ENCODE peak calls at places on chromosomes 11 and 22, in five cellular contexts. One of them, this sample, is unnamed.

GRCh38 chr11:15159085-15159484 is 44.4 kb downstream of the INSC start:
- DNase-seq in GM12878: no peak
- DNase-seq in K562: peak
- DNase-seq in H1: no peak
- DNase-seq in HepG2: no peak
- DNase-seq in this sample: peak

GRCh38 chr11:123548774-123549173 is 105.7 kb downstream of the SCN3B start:
- DNase-seq in GM12878: no peak
- DNase-seq in K562: no peak
- DNase-seq in H1: no peak
- DNase-seq in HepG2: no peak
- DNase-seq in this sample: no peak

GRCh38 chr22:28750471-28750881 is 8.6 kb downstream of the HSCB start:
- DNase-seq in GM12878: no peak
- DNase-seq in K562: no peak
- DNase-seq in H1: no peak
- DNase-seq in HepG2: no peak
- DNase-seq in this sample: no peak

GRCh38 chr11:13784441-13784840 is 116.0 kb downstream of the FAR1 start:
- DNase-seq in GM12878: no peak
- DNase-seq in K562: no peak
- DNase-seq in H1: no peak
- DNase-seq in HepG2: no peak
- DNase-seq in this sample: no peak

GRCh38 chr22:40714514-40714966 is 35.3 kb downstream of the MCHR1 start:
- DNase-seq in GM12878: no peak
- DNase-seq in K562: no peak
- DNase-seq in H1: no peak
- DNase-seq in HepG2: peak
- DNase-seq in this sample: no peak

GRCh38 chr11:86449993-86450629 is 75.4 kb downstream of the CCDC81 start:
- DNase-seq in GM12878: no peak
- DNase-seq in K562: no peak
- DNase-seq in H1: no peak
- DNase-seq in HepG2: no peak
- DNase-seq in this sample: no peak

GRCh38 chr11:117678651-117679407 is 118.2 kb downstream of the DSCAML1 start:
- DNase-seq in GM12878: no peak
- DNase-seq in K562: no peak
- DNase-seq in H1: no peak
- DNase-seq in HepG2: no peak
- DNase-seq in this sample: no peak

GRCh38 chr11:726278-726915 is 20.4 kb downstream of the EPS8L2 start:
- DNase-seq in GM12878: no peak
- DNase-seq in K562: peak
- DNase-seq in H1: no peak
- DNase-seq in HepG2: no peak
- DNase-seq in this sample: no peak

GRCh38 chr11:33492569-33492968 is 208.1 kb downstream of the C11orf91 start:
- DNase-seq in GM12878: no peak
- DNase-seq in K562: no peak
- DNase-seq in H1: no peak
- DNase-seq in HepG2: no peak
- DNase-seq in this sample: no peak

GRCh38 chr11:71145368-71145767 is 107.0 kb downstream of the SHANK2 start:
- DNase-seq in GM12878: no peak
- DNase-seq in K562: no peak
- DNase-seq in H1: no peak
- DNase-seq in HepG2: no peak
- DNase-seq in this sample: no peak

GRCh38 chr22:39994566-39995345 is at the start of gene FAM83F:
- DNase-seq in GM12878: no peak
- DNase-seq in K562: peak
- DNase-seq in H1: no peak
- DNase-seq in HepG2: no peak
- DNase-seq in this sample: peak

GRCh38 chr22:37245740-37246139 is 1.7 kb upstream of the RAC2 start:
- DNase-seq in GM12878: no peak
- DNase-seq in K562: no peak
- DNase-seq in H1: no peak
- DNase-seq in HepG2: no peak
- DNase-seq in this sample: no peak

GRCh38 chr11:77547863-77548551 is 41.7 kb upstream of the AQP11 start:
- DNase-seq in GM12878: peak
- DNase-seq in K562: peak
- DNase-seq in H1: peak
- DNase-seq in HepG2: peak
- DNase-seq in this sample: peak

GRCh38 chr11:94876645-94877445 is 96.5 kb downstream of the CWC15 start:
- DNase-seq in GM12878: peak
- DNase-seq in K562: peak
- DNase-seq in H1: no peak
- DNase-seq in HepG2: peak
- DNase-seq in this sample: peak

DNA sequence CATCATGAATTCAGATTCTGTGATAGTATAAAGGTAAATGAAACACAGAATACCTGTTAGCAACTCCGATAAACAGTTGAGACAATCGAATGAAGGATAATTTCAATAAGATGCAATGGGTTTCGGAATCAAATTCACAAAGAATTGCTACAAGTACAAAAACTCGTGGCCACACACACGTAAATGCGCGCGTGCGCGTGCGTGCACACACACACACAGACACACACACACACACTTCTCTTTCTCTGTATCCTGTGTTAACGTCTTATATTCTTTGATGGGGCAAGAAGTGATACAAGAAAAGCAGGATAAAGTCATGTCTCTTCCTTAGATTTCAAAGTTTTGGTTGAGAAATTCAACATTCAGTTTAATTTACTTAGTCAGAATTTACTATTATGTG is 57.2 kb downstream of the FOLH1 start:
- DNase-seq in GM12878: no peak
- DNase-seq in K562: no peak
- DNase-seq in H1: no peak
- DNase-seq in HepG2: no peak
- DNase-seq in this sample: no peak
- TF ChIP-seq SRF in GM12878: no peak
- TF ChIP-seq SRF in K562: no peak
- TF ChIP-seq SRF in H1: no peak
- TF ChIP-seq SRF in HepG2: no peak
- TF ChIP-seq SRF in this sample: no peak

DNA sequence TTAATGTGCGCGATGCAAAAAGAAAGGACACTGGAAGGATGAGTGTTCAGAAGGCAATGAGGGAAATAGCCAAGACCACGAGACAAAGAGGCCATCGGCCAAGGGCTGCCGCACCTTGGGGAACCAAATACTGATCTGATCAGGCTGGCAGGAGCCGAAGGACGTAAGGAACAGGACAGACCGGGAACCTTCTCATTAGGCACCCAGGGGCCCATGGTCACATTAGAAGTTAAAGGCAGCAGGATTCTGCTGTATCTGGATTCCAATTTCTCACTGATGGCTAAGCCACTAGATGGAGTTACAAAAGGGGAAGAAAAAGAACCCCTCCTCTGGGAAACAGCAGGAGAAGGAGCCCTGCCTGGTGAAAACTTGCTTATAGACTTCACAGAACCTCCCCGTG is 28.8 kb upstream of the CPT1A start:
- DNase-seq in GM12878: no peak
- DNase-seq in K562: no peak
- DNase-seq in H1: no peak
- DNase-seq in HepG2: no peak
- DNase-seq in this sample: no peak
- TF ChIP-seq MAX in GM12878: no peak
- TF ChIP-seq MAX in K562: no peak
- TF ChIP-seq MAX in H1: no peak
- TF ChIP-seq MAX in HepG2: no peak
- TF ChIP-seq MAX in this sample: no peak

GRCh38 chr22:46099740-46100139 is 50.6 kb upstream of the PPARA start:
- DNase-seq in GM12878: no peak
- DNase-seq in K562: no peak
- DNase-seq in H1: no peak
- DNase-seq in HepG2: no peak
- DNase-seq in this sample: no peak
- H3K27ac ChIP-seq in GM12878: no peak
- H3K27ac ChIP-seq in K562: no peak
- H3K27ac ChIP-seq in H1: no peak
- H3K27ac ChIP-seq in HepG2: no peak
- H3K27ac ChIP-seq in this sample: peak

DNA sequence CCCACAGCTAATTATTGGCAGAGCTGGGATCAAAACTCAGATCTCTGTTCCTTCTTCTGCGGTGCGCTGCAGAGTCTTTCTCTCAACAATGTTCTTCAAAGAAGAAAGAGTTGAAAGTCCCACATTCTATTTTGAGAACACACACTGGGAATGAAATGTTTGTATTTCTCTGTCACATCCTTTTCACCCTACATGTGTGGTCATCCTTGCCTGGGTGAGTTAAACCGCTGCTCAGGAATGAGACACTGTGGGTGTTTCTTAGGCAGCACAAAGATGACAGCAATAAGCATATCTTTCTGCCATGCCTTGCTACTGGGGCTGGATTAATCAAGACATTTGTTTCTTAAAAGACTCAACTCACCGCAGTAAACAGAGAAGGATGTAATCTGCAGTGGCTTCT is 222.6 kb downstream of the LARGE1 start:
- DNase-seq in GM12878: no peak
- DNase-seq in K562: no peak
- DNase-seq in H1: no peak
- DNase-seq in HepG2: peak
- DNase-seq in this sample: no peak
- TF ChIP-seq SRF in GM12878: no peak
- TF ChIP-seq SRF in K562: no peak
- TF ChIP-seq SRF in H1: no peak
- TF ChIP-seq SRF in HepG2: no peak
- TF ChIP-seq SRF in this sample: no peak

GRCh38 chr11:66857234-66857926 is 516 bp downstream of the LRFN4 start:
- DNase-seq in GM12878: no peak
- DNase-seq in K562: no peak
- DNase-seq in H1: no peak
- DNase-seq in HepG2: peak
- DNase-seq in this sample: no peak
- TF ChIP-seq MAX in GM12878: no peak
- TF ChIP-seq MAX in K562: no peak
- TF ChIP-seq MAX in H1: peak
- TF ChIP-seq MAX in HepG2: no peak
- TF ChIP-seq MAX in this sample: peak